ENCODE peak calls at places on chromosomes 3 and 15, in ten cellular contexts. C, T, O, M, E, A, L, Y, H and N are unnamed samples.

GRCh38 chr3:185753354-185753753 is 71.5 kb downstream of the IGF2BP2 start:
- DNase-seq in O (no peak), L (no peak), C (no peak), H (no peak), M (no peak), E (no peak), T (no peak), A (no peak), Y (no peak), N (no peak)

GRCh38 chr3:10706156-10707088 is 109.6 kb upstream of the SLC6A11 start:
- DNase-seq in O (peak; percentile 48), E (peak; percentile 18), L (no peak), A (no peak), Y (no peak), M (no peak), C (no peak), H (peak; percentile 8), T (no peak), N (no peak)

GRCh38 chr3:183513046-183513706 is 42.3 kb downstream of the KLHL6 start:
- DNase-seq in T (no peak), A (peak; percentile 65), C (no peak), Y (peak; percentile 21), M (no peak), H (no peak), O (no peak), L (no peak), E (peak; percentile 85), N (no peak)

GRCh38 chr3:159733194-159733860 is 255.3 kb upstream of the IL12A start:
- DNase-seq in L (no peak), H (peak; percentile 68), Y (no peak), A (no peak), C (peak; percentile 74), M (no peak), O (no peak), T (no peak), E (no peak), N (no peak)

GRCh38 chr15:33580526-33580925 is 269.8 kb downstream of the RYR3 start:
- DNase-seq in A (no peak), Y (no peak), H (no peak), T (no peak), O (no peak), E (no peak), C (no peak), L (no peak), M (no peak), N (no peak)

GRCh38 chr15:80711886-80712285 is 16.8 kb downstream of the ABHD17C start:
- DNase-seq in A (no peak), E (no peak), M (no peak), C (no peak), O (no peak), Y (no peak), H (no peak), L (no peak), T (no peak), N (no peak)

GRCh38 chr3:195259146-195259563 is 11.8 kb downstream of the XXYLT1 start:
- DNase-seq in O (no peak), M (no peak), H (peak; percentile 30), T (no peak), L (no peak), C (peak; percentile 49), Y (no peak), A (no peak), E (no peak), N (no peak)

GRCh38 chr3:172519241-172519640 is 4.0 kb downstream of the TNFSF10 start:
- DNase-seq in T (no peak), A (no peak), Y (no peak), O (no peak), C (no peak), E (no peak), M (no peak), L (no peak), H (no peak), N (no peak)

GRCh38 chr15:57537072-57537471 is 54.6 kb upstream of the MYZAP start:
- DNase-seq in M (no peak), L (no peak), O (no peak), E (peak; percentile 68), C (peak; percentile 65), Y (no peak), H (peak; percentile 32), A (no peak), T (no peak), N (no peak)

GRCh38 chr3:139265131-139266016 is 78.4 kb upstream of the MRPS22 start:
- DNase-seq in C (no peak), Y (no peak), O (no peak), T (no peak), H (no peak), M (no peak), A (no peak), L (peak; percentile 2), E (no peak), N (no peak)

GRCh38 chr3:125231895-125232294 is 19.3 kb upstream of the SLC12A8 start:
- DNase-seq in O (no peak), L (no peak), M (no peak), E (no peak), H (peak; percentile 16), T (no peak), A (no peak), Y (no peak), C (peak; percentile 52), N (no peak)

GRCh38 chr15:80059786-80060489 is 462 bp downstream of the ZFAND6 start:
- DNase-seq in C (peak; percentile 18), T (peak; percentile 48), L (peak; percentile 27), E (peak; percentile 86), Y (no peak), O (peak; percentile 53), A (no peak), M (no peak), H (peak; percentile 51), N (peak; percentile 28)

GRCh38 chr3:186841637-186842036 is 873 bp upstream of the ADIPOQ start:
- DNase-seq in C (no peak), T (no peak), Y (no peak), O (no peak), E (no peak), A (no peak), L (no peak), H (peak; percentile 43), M (no peak), N (no peak)

GRCh38 chr3:143736205-143736604 is 112.1 kb downstream of the SLC9A9 start:
- DNase-seq in C (no peak), Y (no peak), E (no peak), H (peak; percentile 15), M (no peak), A (no peak), O (no peak), T (no peak), L (no peak), N (no peak)

GRCh38 chr3:23537006-23537620 is 268.6 kb upstream of the UBE2E1 start:
- DNase-seq in M (no peak), E (no peak), C (no peak), Y (no peak), O (peak; percentile 38), T (no peak), H (no peak), L (no peak), A (no peak), N (no peak)

GRCh38 chr15:56984681-56985515 is 66.5 kb downstream of the TCF12 start:
- DNase-seq in E (peak; percentile 67), L (no peak), C (peak; percentile 73), M (no peak), O (no peak), Y (no peak), T (no peak), H (peak; percentile 50), A (peak; percentile 72), N (no peak)

GRCh38 chr3:183698318-183698731 is 728 bp downstream of the YEATS2 start:
- DNase-seq in O (peak; percentile 19), T (no peak), M (no peak), C (peak; percentile 46), H (peak; percentile 30), E (peak; percentile 48), Y (no peak), L (no peak), A (no peak), N (no peak)

DNA sequence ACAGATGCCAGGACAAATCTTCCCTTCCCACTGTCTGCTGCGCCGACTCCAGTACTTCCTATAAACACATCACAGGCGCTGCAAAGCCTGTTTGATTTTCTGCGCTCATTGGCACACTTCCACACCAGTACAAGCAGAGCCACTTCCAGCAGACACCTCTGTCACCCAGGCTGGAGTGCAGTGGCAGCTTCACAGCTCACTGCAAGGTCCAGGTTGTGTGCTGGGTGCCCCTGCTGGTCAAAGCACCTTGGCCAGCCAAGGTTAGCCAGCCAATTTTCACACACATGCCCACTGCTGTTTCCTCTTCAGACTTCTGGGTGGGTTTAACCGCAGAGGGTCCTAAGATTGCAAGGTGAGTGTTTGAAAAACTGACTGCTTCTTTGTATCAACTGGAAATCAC is 4.9 kb downstream of the CHDH start:
- DNase-seq in H (no peak), Y (no peak), L (peak; percentile 48), T (no peak), E (no peak), O (no peak), A (no peak), M (no peak), C (no peak), N (no peak)
- TF ChIP-seq CTCF in H (no peak), Y (no peak), L (no peak), T (no peak), E (no peak), O (peak; percentile 55), A (no peak), M (no peak), C (peak; percentile 9), N (no peak)

GRCh38 chr3:153669527-153669926 is 451.7 kb upstream of the ARHGEF26 start:
- DNase-seq in H (no peak), E (no peak), A (no peak), M (no peak), O (no peak), C (no peak), T (no peak), Y (no peak), L (no peak), N (no peak)
- TF ChIP-seq CTCF in H (no peak), E (no peak), A (no peak), M (no peak), O (no peak), C (peak; percentile 42), T (no peak), Y (no peak), L (no peak), N (no peak)

DNA sequence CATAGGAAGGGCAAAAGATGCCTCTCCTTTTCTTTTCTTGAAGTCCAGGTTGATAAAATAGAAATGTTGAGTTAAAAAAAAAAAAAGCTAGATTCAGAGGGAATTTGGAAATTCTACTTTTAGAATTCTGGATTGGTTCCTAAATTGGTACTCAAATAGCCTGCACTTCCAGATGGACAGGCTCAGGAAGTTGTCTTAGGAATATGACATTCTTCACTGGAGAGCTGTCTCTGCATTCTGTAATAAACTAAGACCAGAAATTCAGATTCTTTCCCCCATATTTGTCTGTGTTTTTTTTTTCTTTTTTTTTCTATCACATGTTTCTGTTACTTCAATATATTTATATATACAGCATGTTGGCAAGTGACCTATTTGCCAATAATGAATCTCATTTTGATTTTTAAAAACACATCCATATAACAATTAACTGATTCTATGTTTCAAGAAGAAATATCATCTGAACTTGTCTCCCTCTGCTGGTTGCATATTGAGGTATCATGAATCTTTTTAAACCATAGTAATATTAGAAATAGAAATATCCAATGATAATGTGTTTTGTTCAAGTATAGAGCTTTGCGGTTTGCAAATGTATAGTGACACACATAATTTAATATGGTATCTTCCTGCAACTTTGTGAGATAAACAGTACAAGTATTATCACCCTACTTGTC is 8.5 kb upstream of the LSAMP start:
- DNase-seq in M (no peak), H (peak; percentile 14), A (no peak), Y (no peak), L (no peak), C (no peak), T (no peak), O (no peak), E (no peak), N (no peak)
- TF ChIP-seq CTCF in M (no peak), H (peak; percentile 51), A (no peak), Y (no peak), L (no peak), C (peak; percentile 40), T (no peak), O (no peak), E (no peak), N (no peak)

GRCh38 chr3:45055411-45056143 is 29.5 kb downstream of the CLEC3B start:
- DNase-seq in T (no peak), A (no peak), L (no peak), H (peak; percentile 51), Y (no peak), M (peak; percentile 38), O (peak; percentile 60), C (peak; percentile 79), E (peak; percentile 80), N (no peak)
- TF ChIP-seq CTCF in T (no peak), A (no peak), L (no peak), H (peak; percentile 49), Y (no peak), M (no peak), O (peak; percentile 66), C (peak; percentile 61), E (peak; percentile 35), N (no peak)